ENCODE peak calls at places on chromosomes 6 and 20, in four cellular contexts. One of them, this sample, is unnamed.

GRCh38 chr6:33288942-33289783 is at the start of the genes PFDN6 and WDR46:
- DNase-seq in fibroblast of lung: peak
- DNase-seq in lung: peak
- DNase-seq in CD8-positive, alpha-beta T cell: peak
- DNase-seq in this sample: peak

GRCh38 chr6:32968770-32969684 is 633 bp downstream of the BRD2 start:
- DNase-seq in fibroblast of lung: peak
- DNase-seq in lung: peak
- DNase-seq in CD8-positive, alpha-beta T cell: peak
- DNase-seq in this sample: peak

GRCh38 chr6:106446287-106446885 is 85.9 kb downstream of the CRYBG1 start:
- DNase-seq in fibroblast of lung: peak
- DNase-seq in lung: no peak
- DNase-seq in CD8-positive, alpha-beta T cell: no peak
- DNase-seq in this sample: no peak

GRCh38 chr20:63974402-63975200 is 4.8 kb downstream of the SAMD10 start:
- DNase-seq in fibroblast of lung: peak
- DNase-seq in lung: peak
- DNase-seq in CD8-positive, alpha-beta T cell: no peak
- DNase-seq in this sample: no peak

GRCh38 chr6:169293196-169293595 is 39.5 kb upstream of the THBS2 start:
- DNase-seq in fibroblast of lung: peak
- DNase-seq in lung: no peak
- DNase-seq in CD8-positive, alpha-beta T cell: no peak
- DNase-seq in this sample: no peak

GRCh38 chr20:17225891-17226409 is 890 bp upstream of the PCSK2 start:
- DNase-seq in fibroblast of lung: no peak
- DNase-seq in lung: no peak
- DNase-seq in CD8-positive, alpha-beta T cell: no peak
- DNase-seq in this sample: no peak

GRCh38 chr20:17849901-17850673 is 118.5 kb downstream of the SNX5 start:
- DNase-seq in fibroblast of lung: peak
- DNase-seq in lung: peak
- DNase-seq in CD8-positive, alpha-beta T cell: no peak
- DNase-seq in this sample: peak

GRCh38 chr6:72969666-72970065 is 255.6 kb downstream of the KHDC1L start:
- DNase-seq in fibroblast of lung: no peak
- DNase-seq in lung: no peak
- DNase-seq in CD8-positive, alpha-beta T cell: no peak
- DNase-seq in this sample: no peak

GRCh38 chr6:98894810-98895209 is 52.9 kb downstream of the FBXL4 start:
- DNase-seq in fibroblast of lung: no peak
- DNase-seq in lung: no peak
- DNase-seq in CD8-positive, alpha-beta T cell: no peak
- DNase-seq in this sample: no peak

GRCh38 chr6:7042654-7043545 is 64.9 kb upstream of the RREB1 start:
- DNase-seq in fibroblast of lung: no peak
- DNase-seq in lung: no peak
- DNase-seq in CD8-positive, alpha-beta T cell: no peak
- DNase-seq in this sample: no peak

GRCh38 chr6:21402368-21402767 is 191.2 kb upstream of the SOX4 start:
- DNase-seq in fibroblast of lung: peak
- DNase-seq in lung: no peak
- DNase-seq in CD8-positive, alpha-beta T cell: no peak
- DNase-seq in this sample: peak

GRCh38 chr6:154656660-154657059 is 76.6 kb upstream of the SCAF8 start:
- DNase-seq in fibroblast of lung: no peak
- DNase-seq in lung: no peak
- DNase-seq in CD8-positive, alpha-beta T cell: no peak
- DNase-seq in this sample: no peak

GRCh38 chr6:154661751-154662150 is 71.5 kb upstream of the SCAF8 start:
- DNase-seq in fibroblast of lung: no peak
- DNase-seq in lung: no peak
- DNase-seq in CD8-positive, alpha-beta T cell: no peak
- DNase-seq in this sample: no peak
- TF ChIP-seq CTCF in fibroblast of lung: no peak
- TF ChIP-seq CTCF in lung: no peak
- TF ChIP-seq CTCF in CD8-positive, alpha-beta T cell: no peak
- TF ChIP-seq CTCF in this sample: no peak

GRCh38 chr20:44413575-44414345 is 58.3 kb downstream of the HNF4A start:
- DNase-seq in fibroblast of lung: no peak
- DNase-seq in lung: no peak
- DNase-seq in CD8-positive, alpha-beta T cell: no peak
- DNase-seq in this sample: no peak
- H3K4me3 ChIP-seq in fibroblast of lung: no peak
- H3K4me3 ChIP-seq in lung: no peak
- H3K4me3 ChIP-seq in CD8-positive, alpha-beta T cell: no peak
- H3K4me3 ChIP-seq in this sample: no peak

GRCh38 chr6:150747155-150747554 is 118.3 kb upstream of the MTHFD1L start:
- DNase-seq in fibroblast of lung: no peak
- DNase-seq in lung: no peak
- DNase-seq in CD8-positive, alpha-beta T cell: no peak
- DNase-seq in this sample: no peak
- TF ChIP-seq CTCF in fibroblast of lung: no peak
- TF ChIP-seq CTCF in lung: no peak
- TF ChIP-seq CTCF in CD8-positive, alpha-beta T cell: no peak
- TF ChIP-seq CTCF in this sample: no peak

DNA sequence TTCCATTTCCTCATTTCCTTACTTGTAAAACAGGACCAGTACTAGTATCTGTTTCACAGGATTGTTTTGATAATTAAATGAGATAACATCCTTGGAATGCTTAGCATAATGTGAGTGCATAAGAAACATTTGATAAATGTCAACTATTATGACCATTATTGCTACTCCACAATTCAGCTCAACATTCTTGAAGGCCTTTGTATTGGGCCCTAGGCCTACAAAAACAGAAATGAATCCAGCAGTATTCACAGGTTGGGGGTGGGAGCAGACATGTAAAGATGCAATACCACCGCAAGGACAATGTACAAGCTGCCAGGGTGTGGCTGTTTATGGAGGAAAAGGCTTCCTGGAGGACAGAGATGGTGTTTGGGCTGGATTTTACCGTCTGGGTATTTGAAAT is 57.2 kb upstream of the EPB41L1 start:
- DNase-seq in fibroblast of lung: peak
- DNase-seq in lung: no peak
- DNase-seq in CD8-positive, alpha-beta T cell: no peak
- DNase-seq in this sample: no peak
- H3K4me3 ChIP-seq in fibroblast of lung: no peak
- H3K4me3 ChIP-seq in lung: no peak
- H3K4me3 ChIP-seq in CD8-positive, alpha-beta T cell: no peak
- H3K4me3 ChIP-seq in this sample: no peak

DNA sequence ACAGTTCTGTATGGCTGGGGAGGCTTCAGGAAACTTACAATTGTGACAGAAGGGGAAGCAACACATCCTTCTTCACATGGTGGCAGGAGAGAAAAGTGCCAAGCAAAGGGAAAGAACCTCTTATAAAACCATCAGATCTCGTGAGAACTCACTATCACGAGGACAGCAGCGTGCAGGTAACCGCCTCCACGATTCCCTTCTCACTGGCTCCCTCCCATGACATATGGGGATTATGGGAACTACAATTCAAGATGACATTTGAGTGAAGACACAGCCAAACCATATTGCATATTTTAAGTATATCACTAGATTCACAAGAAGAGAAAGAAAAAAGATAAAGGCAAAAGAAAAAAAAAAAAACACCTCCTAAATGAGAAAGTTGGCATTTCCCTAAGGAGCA is 431.9 kb upstream of the RGS17 start:
- DNase-seq in fibroblast of lung: no peak
- DNase-seq in lung: no peak
- DNase-seq in CD8-positive, alpha-beta T cell: no peak
- DNase-seq in this sample: no peak
- TF ChIP-seq CTCF in fibroblast of lung: no peak
- TF ChIP-seq CTCF in lung: no peak
- TF ChIP-seq CTCF in CD8-positive, alpha-beta T cell: no peak
- TF ChIP-seq CTCF in this sample: no peak